ENCODE peak calls at places on chromosomes 12 and 14, in six cellular contexts. One of them, this sample, is unnamed.

GRCh38 chr14:60648934-60649814 is at the start of gene SIX1:
- DNase-seq in lower leg skin: peak
- DNase-seq in dorsolateral prefrontal cortex: no peak
- DNase-seq in left ventricle myocardium superior: peak
- DNase-seq in endothelial cell: peak
- DNase-seq in DMS79 treated with DMSO at 0.1 percent for 48 hours: peak
- DNase-seq in this sample: no peak

GRCh38 chr12:15116983-15117382 is 104.2 kb downstream of the RERG start:
- DNase-seq in lower leg skin: no peak
- DNase-seq in endothelial cell: no peak
- DNase-seq in dorsolateral prefrontal cortex: no peak
- DNase-seq in DMS79 treated with DMSO at 0.1 percent for 48 hours: no peak
- DNase-seq in left ventricle myocardium superior: no peak
- DNase-seq in this sample: no peak

GRCh38 chr12:4148418-4149056 is 125.0 kb upstream of the CCND2 start:
- DNase-seq in DMS79 treated with DMSO at 0.1 percent for 48 hours: no peak
- DNase-seq in left ventricle myocardium superior: peak
- DNase-seq in dorsolateral prefrontal cortex: no peak
- DNase-seq in endothelial cell: no peak
- DNase-seq in lower leg skin: peak
- DNase-seq in this sample: no peak

GRCh38 chr14:68395585-68395984 is 397.3 kb downstream of the ZFP36L1 start:
- DNase-seq in dorsolateral prefrontal cortex: no peak
- DNase-seq in endothelial cell: no peak
- DNase-seq in lower leg skin: peak
- DNase-seq in DMS79 treated with DMSO at 0.1 percent for 48 hours: no peak
- DNase-seq in left ventricle myocardium superior: no peak
- DNase-seq in this sample: no peak

GRCh38 chr12:75364918-75365317 is 26.0 kb upstream of the GLIPR1L2 start:
- DNase-seq in lower leg skin: no peak
- DNase-seq in dorsolateral prefrontal cortex: no peak
- DNase-seq in left ventricle myocardium superior: no peak
- DNase-seq in endothelial cell: no peak
- DNase-seq in DMS79 treated with DMSO at 0.1 percent for 48 hours: no peak
- DNase-seq in this sample: no peak

GRCh38 chr12:29088611-29089219 is 60.4 kb upstream of the FAR2 start:
- DNase-seq in endothelial cell: no peak
- DNase-seq in dorsolateral prefrontal cortex: no peak
- DNase-seq in DMS79 treated with DMSO at 0.1 percent for 48 hours: no peak
- DNase-seq in left ventricle myocardium superior: no peak
- DNase-seq in lower leg skin: no peak
- DNase-seq in this sample: no peak

GRCh38 chr12:52862023-52862422 is 13.2 kb upstream of the KRT78 start:
- DNase-seq in left ventricle myocardium superior: no peak
- DNase-seq in endothelial cell: no peak
- DNase-seq in DMS79 treated with DMSO at 0.1 percent for 48 hours: no peak
- DNase-seq in lower leg skin: no peak
- DNase-seq in dorsolateral prefrontal cortex: no peak
- DNase-seq in this sample: no peak

GRCh38 chr14:50351016-50351415 is 38.9 kb downstream of the DMAC2L start:
- DNase-seq in dorsolateral prefrontal cortex: no peak
- DNase-seq in endothelial cell: no peak
- DNase-seq in lower leg skin: no peak
- DNase-seq in DMS79 treated with DMSO at 0.1 percent for 48 hours: no peak
- DNase-seq in left ventricle myocardium superior: no peak
- DNase-seq in this sample: no peak

GRCh38 chr14:24310666-24311604 is at the start of gene LTB4R:
- DNase-seq in left ventricle myocardium superior: peak
- DNase-seq in lower leg skin: peak
- DNase-seq in dorsolateral prefrontal cortex: peak
- DNase-seq in DMS79 treated with DMSO at 0.1 percent for 48 hours: peak
- DNase-seq in endothelial cell: peak
- DNase-seq in this sample: peak

GRCh38 chr14:104967414-104968152 is 10.6 kb downstream of the AHNAK2 start:
- DNase-seq in lower leg skin: peak
- DNase-seq in DMS79 treated with DMSO at 0.1 percent for 48 hours: peak
- DNase-seq in left ventricle myocardium superior: peak
- DNase-seq in endothelial cell: peak
- DNase-seq in dorsolateral prefrontal cortex: no peak
- DNase-seq in this sample: no peak

GRCh38 chr12:5571115-5571514 is 139.2 kb downstream of the NTF3 start:
- DNase-seq in left ventricle myocardium superior: no peak
- DNase-seq in lower leg skin: no peak
- DNase-seq in endothelial cell: no peak
- DNase-seq in DMS79 treated with DMSO at 0.1 percent for 48 hours: no peak
- DNase-seq in dorsolateral prefrontal cortex: no peak
- DNase-seq in this sample: no peak

GRCh38 chr12:32290411-32290810 is 108.9 kb upstream of the FGD4 start:
- DNase-seq in endothelial cell: no peak
- DNase-seq in left ventricle myocardium superior: no peak
- DNase-seq in lower leg skin: no peak
- DNase-seq in dorsolateral prefrontal cortex: no peak
- DNase-seq in DMS79 treated with DMSO at 0.1 percent for 48 hours: no peak
- DNase-seq in this sample: no peak

GRCh38 chr12:120012067-120012621 is 23.1 kb downstream of the BICDL1 start:
- DNase-seq in lower leg skin: no peak
- DNase-seq in DMS79 treated with DMSO at 0.1 percent for 48 hours: no peak
- DNase-seq in left ventricle myocardium superior: no peak
- DNase-seq in endothelial cell: peak
- DNase-seq in dorsolateral prefrontal cortex: no peak
- DNase-seq in this sample: no peak

GRCh38 chr14:104473244-104473565 is 106.4 kb upstream of the C14orf180 start:
- DNase-seq in lower leg skin: no peak
- DNase-seq in endothelial cell: no peak
- DNase-seq in DMS79 treated with DMSO at 0.1 percent for 48 hours: no peak
- DNase-seq in left ventricle myocardium superior: no peak
- DNase-seq in dorsolateral prefrontal cortex: no peak
- DNase-seq in this sample: no peak

GRCh38 chr14:89572566-89573398 is 155.7 kb upstream of the FOXN3 start:
- DNase-seq in dorsolateral prefrontal cortex: no peak
- DNase-seq in lower leg skin: no peak
- DNase-seq in left ventricle myocardium superior: peak
- DNase-seq in endothelial cell: no peak
- DNase-seq in DMS79 treated with DMSO at 0.1 percent for 48 hours: no peak
- DNase-seq in this sample: no peak

GRCh38 chr14:35374273-35374681 is 30.3 kb downstream of the NFKBIA start:
- DNase-seq in left ventricle myocardium superior: no peak
- DNase-seq in lower leg skin: no peak
- DNase-seq in DMS79 treated with DMSO at 0.1 percent for 48 hours: no peak
- DNase-seq in endothelial cell: no peak
- DNase-seq in dorsolateral prefrontal cortex: no peak
- DNase-seq in this sample: no peak

GRCh38 chr12:105724651-105725050 is 394.2 kb downstream of the C12orf75 start:
- DNase-seq in left ventricle myocardium superior: no peak
- DNase-seq in dorsolateral prefrontal cortex: no peak
- DNase-seq in lower leg skin: no peak
- DNase-seq in endothelial cell: no peak
- DNase-seq in DMS79 treated with DMSO at 0.1 percent for 48 hours: peak
- DNase-seq in this sample: peak

GRCh38 chr14:54256156-54256555 is 140.7 kb upstream of the CDKN3 start:
- DNase-seq in DMS79 treated with DMSO at 0.1 percent for 48 hours: no peak
- DNase-seq in dorsolateral prefrontal cortex: no peak
- DNase-seq in endothelial cell: no peak
- DNase-seq in left ventricle myocardium superior: no peak
- DNase-seq in lower leg skin: no peak
- DNase-seq in this sample: no peak

GRCh38 chr12:4719821-4720636 is at the start of gene GALNT8:
- DNase-seq in lower leg skin: no peak
- DNase-seq in DMS79 treated with DMSO at 0.1 percent for 48 hours: no peak
- DNase-seq in left ventricle myocardium superior: no peak
- DNase-seq in endothelial cell: no peak
- DNase-seq in dorsolateral prefrontal cortex: no peak
- DNase-seq in this sample: no peak

GRCh38 chr12:15001733-15002471 is 29.1 kb downstream of the PDE6H start:
- DNase-seq in lower leg skin: peak
- DNase-seq in endothelial cell: peak
- DNase-seq in DMS79 treated with DMSO at 0.1 percent for 48 hours: peak
- DNase-seq in dorsolateral prefrontal cortex: peak
- DNase-seq in left ventricle myocardium superior: peak
- DNase-seq in this sample: peak

GRCh38 chr14:76953196-76953945 is 75.1 kb downstream of the IRF2BPL start:
- DNase-seq in DMS79 treated with DMSO at 0.1 percent for 48 hours: peak
- DNase-seq in lower leg skin: peak
- DNase-seq in left ventricle myocardium superior: peak
- DNase-seq in dorsolateral prefrontal cortex: no peak
- DNase-seq in endothelial cell: no peak
- DNase-seq in this sample: peak

GRCh38 chr12:2581293-2582045 is 213.3 kb upstream of the FKBP4 start:
- DNase-seq in DMS79 treated with DMSO at 0.1 percent for 48 hours: no peak
- DNase-seq in dorsolateral prefrontal cortex: no peak
- DNase-seq in endothelial cell: no peak
- DNase-seq in lower leg skin: no peak
- DNase-seq in left ventricle myocardium superior: no peak
- DNase-seq in this sample: no peak

GRCh38 chr12:21694660-21695059 is 37.0 kb upstream of the LDHB start:
- DNase-seq in dorsolateral prefrontal cortex: no peak
- DNase-seq in lower leg skin: no peak
- DNase-seq in endothelial cell: no peak
- DNase-seq in left ventricle myocardium superior: no peak
- DNase-seq in DMS79 treated with DMSO at 0.1 percent for 48 hours: no peak
- DNase-seq in this sample: no peak

GRCh38 chr12:93978553-93978952 is 169.8 kb upstream of the PLXNC1 start:
- DNase-seq in dorsolateral prefrontal cortex: no peak
- DNase-seq in left ventricle myocardium superior: no peak
- DNase-seq in lower leg skin: no peak
- DNase-seq in endothelial cell: no peak
- DNase-seq in DMS79 treated with DMSO at 0.1 percent for 48 hours: no peak
- DNase-seq in this sample: no peak

GRCh38 chr12:6905414-6906040 is 905 bp downstream of the LRRC23 start:
- DNase-seq in left ventricle myocardium superior: no peak
- DNase-seq in endothelial cell: no peak
- DNase-seq in dorsolateral prefrontal cortex: no peak
- DNase-seq in lower leg skin: no peak
- DNase-seq in DMS79 treated with DMSO at 0.1 percent for 48 hours: no peak
- DNase-seq in this sample: no peak

GRCh38 chr14:93317836-93318807 is 14.7 kb downstream of the BTBD7 start:
- DNase-seq in lower leg skin: no peak
- DNase-seq in endothelial cell: no peak
- DNase-seq in dorsolateral prefrontal cortex: no peak
- DNase-seq in left ventricle myocardium superior: no peak
- DNase-seq in DMS79 treated with DMSO at 0.1 percent for 48 hours: no peak
- DNase-seq in this sample: no peak

This sample was measured in nucleus accumbens.